ENCODE peak calls at places on chromosome 10, in ten cellular contexts. D is activated naive CD4-positive, alpha-beta T cell treated with anti-CD3 and anti-CD28 coated beads, Interleukin-2, amount 10 ng/mL, durations not matched to agents 7 days and 5 days; P is colonic mucosa; A is SW 1271; F is iPS-NIHi11; G is stimulated activated CD8-positive, alpha-beta memory T cell treated with anti-CD3 and anti-CD28 coated beads, Interleukin-15, amount 100 ng/mL, for 4 hours; T is AG04449; S is amygdala; J is HS-5; I is NAMALWA. Z is an unnamed sample.
A peak's percentile ranks its signal among the peaks of the same experiment; 100 is the strongest.

GRCh38 chr10:79381804-79382221 is 34.5 kb downstream of the PPIF start:
- DNase-seq in S (no peak), T (peak; percentile 62), G (no peak), D (peak; percentile 14), P (peak; percentile 54), J (peak; percentile 40), F (peak; percentile 83), I (no peak), A (no peak), Z (no peak)

GRCh38 chr10:119543814-119544642 is 1.5 kb upstream of the RGS10 start:
- DNase-seq in S (no peak), P (peak; percentile 27), A (no peak), F (peak; percentile 55), T (no peak), D (no peak), G (no peak), J (no peak), I (no peak), Z (no peak)

GRCh38 chr10:126468876-126469643 is 80.8 kb upstream of the ADAM12 start:
- DNase-seq in D (no peak), P (no peak), T (no peak), A (no peak), G (no peak), J (no peak), I (no peak), F (no peak), S (no peak), Z (no peak)

GRCh38 chr10:25493122-25493893 is 318.5 kb downstream of the GPR158 start:
- DNase-seq in I (no peak), P (no peak), D (no peak), T (no peak), A (peak; percentile 35), J (peak; percentile 26), S (no peak), F (peak; percentile 62), G (no peak), Z (no peak)

GRCh38 chr10:31866118-31866670 is 62.4 kb downstream of the ARHGAP12 start:
- DNase-seq in G (no peak), T (no peak), F (no peak), S (no peak), A (peak; percentile 57), I (peak; percentile 5), D (no peak), J (no peak), P (peak; percentile 52), Z (no peak)

GRCh38 chr10:72981028-72981881 is 26.6 kb upstream of the PLA2G12B start:
- DNase-seq in S (no peak), D (no peak), P (no peak), F (no peak), J (no peak), I (no peak), T (no peak), A (no peak), G (no peak), Z (no peak)

GRCh38 chr10:132065491-132066105 is at the start of gene JAKMIP3:
- DNase-seq in F (peak; percentile 66), A (no peak), T (peak; percentile 82), G (no peak), P (peak; percentile 23), J (peak; percentile 57), S (no peak), D (no peak), I (no peak), Z (peak; percentile 74)

GRCh38 chr10:35563266-35563891 is 41.8 kb upstream of the GJD4 start:
- DNase-seq in A (peak; percentile 67), D (peak; percentile 59), G (peak; percentile 7), F (peak; percentile 77), S (no peak), P (peak; percentile 45), T (no peak), J (no peak), I (peak; percentile 74), Z (peak; percentile 53)

GRCh38 chr10:78173360-78174020 is 139.8 kb downstream of the RPS24 start:
- DNase-seq in I (no peak), G (no peak), S (no peak), T (no peak), D (no peak), J (no peak), F (no peak), A (no peak), P (no peak), Z (no peak)

GRCh38 chr10:3415038-3415736 is 242.6 kb upstream of the PITRM1 start:
- DNase-seq in A (no peak), D (no peak), I (no peak), T (no peak), P (no peak), J (no peak), S (no peak), F (no peak), G (no peak), Z (no peak)

GRCh38 chr10:59354434-59354833 is 7.9 kb downstream of the FAM13C start:
- DNase-seq in S (no peak), P (no peak), T (no peak), G (no peak), D (no peak), I (no peak), F (no peak), J (no peak), A (no peak), Z (no peak)

Z was measured in 8988T.